ENCODE peak calls at places on chromosomes 1 and 21, in four cellular contexts. E is AG04450, N is astrocyte of the spinal cord, Y is glutamatergic neuron. V is an unnamed sample.

GRCh38 chr1:66489146-66489545 is 44.8 kb upstream of the SGIP1 start:
- DNase-seq in E (no peak), N (no peak), Y (no peak), V (no peak)

GRCh38 chr1:243474384-243474851 is 218.6 kb downstream of the SDCCAG8 start:
- DNase-seq in E (no peak), N (no peak), Y (peak; percentile 60), V (no peak)

GRCh38 chr1:245754463-245754961 is 599.7 kb downstream of the KIF26B start:
- DNase-seq in E (no peak), N (no peak), Y (no peak), V (no peak)

GRCh38 chr1:3924871-3925655 is 25.0 kb upstream of the C1orf174 start:
- DNase-seq in E (no peak), N (no peak), Y (no peak), V (no peak)

GRCh38 chr1:221887091-221887746 is 145.3 kb upstream of the DUSP10 start:
- DNase-seq in E (peak; percentile 29), N (peak; percentile 72), Y (no peak), V (peak; percentile 78)

GRCh38 chr1:28792644-28793121 is 19.3 kb upstream of the OPRD1 start:
- DNase-seq in E (no peak), N (no peak), Y (no peak), V (no peak)

GRCh38 chr1:203327684-203328457 is 22.6 kb downstream of the BTG2 start:
- DNase-seq in E (no peak), N (peak; percentile 49), Y (peak; percentile 47), V (peak; percentile 42)

GRCh38 chr1:150233359-150234308 is 2.3 kb downstream of the ANP32E start:
- DNase-seq in E (no peak), N (peak; percentile 22), Y (no peak), V (peak; percentile 25)

GRCh38 chr1:27968692-27969091 is 8.9 kb downstream of the XKR8 start:
- DNase-seq in E (peak; percentile 46), N (peak; percentile 84), Y (no peak), V (peak; percentile 61)

GRCh38 chr21:32172106-32172505 is 106.7 kb downstream of the MIS18A start:
- DNase-seq in E (no peak), N (no peak), Y (no peak), V (no peak)

GRCh38 chr1:244653439-244654283 is 735 bp downstream of the DESI2 start:
- DNase-seq in E (no peak), N (peak; percentile 20), Y (no peak), V (no peak)
- TF ChIP-seq CTCF in E (no peak), N (no peak), Y (no peak), V (peak; percentile 24)

GRCh38 chr1:29793101-29793546 is 556.8 kb downstream of the PTPRU start:
- DNase-seq in E (peak; percentile 48), N (peak; percentile 78), Y (peak; percentile 96), V (peak; percentile 51)
- TF ChIP-seq CTCF in E (peak; percentile 91), N (peak; percentile 94), Y (peak; percentile 83), V (peak; percentile 95)

DNA sequence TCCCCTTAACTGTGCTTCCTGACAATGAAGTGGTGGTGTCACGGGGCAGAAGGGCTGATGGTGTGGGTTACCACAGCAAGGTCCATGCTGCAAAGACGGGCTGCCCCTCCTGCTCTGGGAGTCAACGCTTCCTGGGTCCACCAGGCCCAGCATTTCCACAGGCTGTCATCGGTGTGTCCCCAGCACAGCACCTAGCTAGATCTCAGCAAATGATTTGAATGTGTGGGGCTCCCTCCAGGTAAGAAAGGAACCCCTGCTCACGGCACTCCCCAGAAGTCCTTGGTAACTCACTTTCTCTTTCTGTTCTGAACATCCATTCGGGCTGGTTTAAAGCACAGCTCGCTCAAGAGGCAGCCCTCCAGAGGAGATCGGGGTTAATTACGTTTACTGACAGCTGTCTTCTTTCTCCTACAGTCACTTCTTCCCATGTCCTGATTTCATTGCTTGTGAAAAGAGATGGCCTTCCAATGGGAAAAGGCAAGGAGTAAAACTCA is 27.3 kb downstream of the HIVEP3 start:
- DNase-seq in E (no peak), N (no peak), Y (no peak), V (no peak)
- TF ChIP-seq CTCF in E (peak; percentile 33), N (peak; percentile 13), Y (no peak), V (no peak)

DNA sequence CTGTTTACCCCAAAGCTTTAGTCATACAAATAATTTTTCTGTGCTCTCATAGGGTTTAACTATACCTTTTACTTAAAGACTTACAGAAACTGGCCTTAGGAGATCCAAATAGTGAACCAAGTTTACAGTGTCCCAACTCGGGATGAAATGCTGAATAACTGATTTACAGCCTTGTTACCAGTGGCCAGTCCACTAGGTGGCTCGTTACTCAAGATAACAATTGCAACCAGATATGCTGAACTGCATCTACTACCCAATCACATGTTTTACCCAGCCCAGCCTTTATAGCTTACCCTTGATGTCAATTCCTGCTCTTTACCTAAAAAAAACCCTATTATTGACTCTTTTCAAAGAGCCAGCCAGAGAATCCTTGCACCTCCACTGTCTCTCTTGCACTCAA is 1148.8 kb upstream of the ADGRL4 start:
- DNase-seq in E (no peak), N (no peak), Y (no peak), V (no peak)
- TF ChIP-seq CTCF in E (peak; percentile 20), N (peak; percentile 4), Y (peak; percentile 16), V (peak; percentile 14)

GRCh38 chr1:14924455-14925325 is 228.9 kb upstream of the TMEM51 start:
- DNase-seq in E (no peak), N (peak; percentile 36), Y (peak; percentile 63), V (no peak)
- TF ChIP-seq CTCF in E (no peak), N (peak; percentile 16), Y (no peak), V (peak; percentile 71)

DNA sequence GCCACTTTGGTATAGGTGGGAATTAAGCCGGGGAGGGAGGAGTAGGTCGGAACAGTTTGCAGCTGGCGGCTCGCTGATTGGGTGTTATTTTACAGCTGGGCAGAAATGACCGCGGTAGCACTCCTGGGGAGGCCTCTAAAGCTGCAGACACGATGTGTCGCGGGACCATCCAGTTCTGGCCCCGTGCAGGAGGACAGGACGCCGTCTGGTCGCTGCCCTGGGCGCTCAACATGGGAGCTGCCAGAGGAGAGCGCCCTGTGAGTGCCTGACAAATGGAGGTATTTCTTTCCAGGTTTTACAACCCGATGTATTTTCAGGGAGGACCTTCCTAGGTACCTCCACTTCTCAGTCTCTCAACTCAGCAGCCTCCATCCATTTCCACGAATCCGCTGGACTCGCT is 46.2 kb downstream of the CDC7 start:
- DNase-seq in E (no peak), N (no peak), Y (no peak), V (no peak)
- TF ChIP-seq CTCF in E (no peak), N (no peak), Y (no peak), V (no peak)

GRCh38 chr1:161305872-161306519 is 3.8 kb downstream of the MPZ start:
- DNase-seq in E (no peak), N (peak; percentile 43), Y (peak; percentile 76), V (no peak)
- TF ChIP-seq CTCF in E (peak; percentile 10), N (peak; percentile 36), Y (no peak), V (no peak)

V was measured in Panc1.